ENCODE peak calls at places on chromosome 7, in ten cellular contexts. X is right lobe of liver, D is neuronal stem cell, I is fibroblast of pulmonary artery, F is AG10803, Y is Caco-2, P is HFF-Myc, H is cardiac fibroblast, E is astrocyte of the spinal cord, C is lower lobe of right lung. W is an unnamed sample.

GRCh38 chr7:79421751-79422150 is 31.7 kb downstream of the MAGI2 start:
- DNase-seq in X (no peak), D (no peak), I (no peak), F (no peak), Y (no peak), P (no peak), H (no peak), E (no peak), C (no peak), W (no peak)

GRCh38 chr7:1520574-1521234 is 9.8 kb upstream of the MAFK start:
- DNase-seq in X (no peak), D (no peak), I (peak), F (no peak), Y (peak), P (no peak), H (peak), E (peak), C (no peak), W (peak)

GRCh38 chr7:89773594-89773993 is 380.7 kb upstream of the STEAP1 start:
- DNase-seq in X (no peak), D (no peak), I (no peak), F (no peak), Y (no peak), P (no peak), H (no peak), E (no peak), C (no peak), W (no peak)

GRCh38 chr7:38317457-38318037 is 44.1 kb upstream of the TARP start:
- DNase-seq in X (no peak), D (no peak), I (no peak), F (no peak), Y (no peak), P (no peak), H (no peak), E (no peak), C (no peak), W (no peak)

GRCh38 chr7:98760201-98760651 is 109.6 kb downstream of the TMEM130 start:
- DNase-seq in X (no peak), D (no peak), I (no peak), F (peak), Y (no peak), P (no peak), H (peak), E (peak), C (no peak), W (peak)

GRCh38 chr7:50588937-50589336 is 23.7 kb upstream of the DDC start:
- DNase-seq in X (no peak), D (no peak), I (no peak), F (no peak), Y (no peak), P (no peak), H (no peak), E (no peak), C (no peak), W (no peak)

GRCh38 chr7:99267530-99268360 is 4.9 kb upstream of the MYH16 start:
- DNase-seq in X (no peak), D (no peak), I (peak), F (peak), Y (no peak), P (peak), H (peak), E (peak), C (no peak), W (peak)

GRCh38 chr7:70178206-70178605 is 579.9 kb downstream of the AUTS2 start:
- DNase-seq in X (no peak), D (no peak), I (no peak), F (no peak), Y (no peak), P (no peak), H (no peak), E (no peak), C (no peak), W (no peak)

GRCh38 chr7:25069900-25070443 is 55.1 kb downstream of the CYCS start:
- DNase-seq in X (peak), D (peak), I (peak), F (peak), Y (peak), P (peak), H (peak), E (peak), C (peak), W (peak)

GRCh38 chr7:85111761-85112160 is 75.1 kb downstream of the SEMA3D start:
- DNase-seq in X (no peak), D (no peak), I (peak), F (peak), Y (no peak), P (no peak), H (peak), E (no peak), C (no peak), W (peak)

GRCh38 chr7:15753834-15754600 is 67.5 kb upstream of the MEOX2 start:
- DNase-seq in X (no peak), D (no peak), I (no peak), F (peak), Y (no peak), P (no peak), H (no peak), E (peak), C (no peak), W (peak)

GRCh38 chr7:44325181-44325671 is at the start of gene CAMK2B:
- DNase-seq in X (no peak), D (no peak), I (no peak), F (no peak), Y (no peak), P (no peak), H (no peak), E (no peak), C (no peak), W (no peak)
- H3K4me3 ChIP-seq in X (peak), D (peak), I (no peak), F (no peak), Y (peak), P (no peak), H (no peak), E (no peak), C (peak), W (peak)

GRCh38 chr7:51647486-51647885 is 330.9 kb upstream of the COBL start:
- DNase-seq in X (no peak), D (no peak), I (no peak), F (no peak), Y (no peak), P (no peak), H (no peak), E (no peak), C (no peak), W (no peak)

GRCh38 chr7:51644216-51644615 is 327.6 kb upstream of the COBL start:
- DNase-seq in X (no peak), D (no peak), I (no peak), F (no peak), Y (no peak), P (no peak), H (no peak), E (no peak), C (no peak), W (no peak)

GRCh38 chr7:51645298-51645697 is 328.7 kb upstream of the COBL start:
- DNase-seq in X (no peak), D (peak), I (no peak), F (no peak), Y (no peak), P (no peak), H (no peak), E (peak), C (no peak), W (peak)

GRCh38 chr7:51645707-51646298 is 329.2 kb upstream of the COBL start:
- DNase-seq in X (no peak), D (no peak), I (no peak), F (no peak), Y (no peak), P (no peak), H (no peak), E (no peak), C (no peak), W (no peak)

GRCh38 chr7:51647931-51648351 is 331.3 kb upstream of the COBL start:
- DNase-seq in X (no peak), D (no peak), I (peak), F (no peak), Y (peak), P (no peak), H (no peak), E (peak), C (no peak), W (peak)
- H3K4me3 ChIP-seq in X (no peak), D (no peak), I (no peak), F (no peak), Y (peak), P (no peak), H (no peak), E (no peak), C (no peak), W (peak)

GRCh38 chr7:103446046-103446520 is at the start of gene SLC26A5:
- DNase-seq in X (no peak), D (peak), I (no peak), F (no peak), Y (peak), P (no peak), H (no peak), E (no peak), C (peak), W (no peak)

GRCh38 chr7:103439661-103440060 is 6.3 kb downstream of the SLC26A5 start:
- DNase-seq in X (no peak), D (no peak), I (no peak), F (no peak), Y (no peak), P (no peak), H (no peak), E (no peak), C (no peak), W (no peak)

GRCh38 chr7:103447073-103447960 is 1.3 kb upstream of the SLC26A5 start:
- DNase-seq in X (peak), D (peak), I (peak), F (peak), Y (peak), P (peak), H (peak), E (peak), C (no peak), W (peak)

DNA sequence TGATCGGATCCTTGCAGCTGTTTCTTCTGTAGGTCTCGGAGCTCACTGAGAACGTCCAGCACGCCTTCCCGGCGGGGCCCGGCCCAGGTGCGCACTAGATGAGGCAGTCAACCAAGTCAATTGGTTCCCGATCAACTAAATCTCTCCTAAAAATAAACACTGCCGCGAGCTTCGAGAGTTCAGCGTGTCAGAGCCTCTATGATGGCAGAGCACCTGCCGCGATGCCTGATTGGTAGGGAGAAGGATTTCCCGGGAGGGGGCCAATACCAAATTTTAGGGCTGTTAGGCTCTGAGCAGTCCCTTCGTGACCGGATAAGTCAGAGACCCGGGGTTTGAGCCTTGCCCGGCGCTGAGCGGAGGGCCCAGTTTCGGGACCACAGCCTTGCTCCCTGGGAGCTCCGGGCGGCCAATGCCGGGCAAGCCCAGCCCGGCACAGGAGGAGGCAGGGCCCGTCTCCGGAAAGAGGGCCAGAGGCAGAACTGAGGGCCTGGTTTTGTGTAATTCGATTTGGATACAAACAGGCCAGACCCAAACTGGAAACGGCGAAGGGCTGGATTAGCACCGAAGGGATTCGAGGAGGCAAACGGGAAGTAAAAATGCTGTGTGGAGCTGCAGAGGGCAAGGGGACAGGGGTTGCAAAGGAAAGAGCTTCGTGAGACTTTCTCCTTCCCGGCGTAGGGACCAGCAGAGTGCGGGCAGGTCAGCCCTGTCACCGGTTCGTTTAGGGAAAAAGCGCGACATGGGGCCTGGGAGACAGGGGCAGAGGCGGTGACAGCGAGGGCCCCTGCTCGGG is 583 bp downstream of the SLC26A5 start:
- DNase-seq in X (no peak), D (peak), I (peak), F (no peak), Y (no peak), P (no peak), H (peak), E (no peak), C (no peak), W (no peak)
- H3K4me3 ChIP-seq in X (peak), D (peak), I (peak), F (peak), Y (peak), P (no peak), H (peak), E (peak), C (peak), W (peak)

GRCh38 chr7:2687881-2688318 is at the start of gene AMZ1:
- DNase-seq in X (no peak), D (no peak), I (no peak), F (no peak), Y (no peak), P (no peak), H (no peak), E (no peak), C (no peak), W (no peak)
- H3K4me3 ChIP-seq in X (no peak), D (no peak), I (peak), F (peak), Y (no peak), P (peak), H (peak), E (no peak), C (peak), W (no peak)